ENCODE peak calls at places on chromosomes 2 and 18, in four cellular contexts. N, I, U and W are unnamed samples. For H3K9me3, the result is how much of the 10 kb centered on the place peaks cover.

GRCh38 chr18:3179430-3180089 is 40.2 kb downstream of the MYOM1 start:
- DNase-seq in N (no peak), I (peak), U (no peak), W (no peak)

GRCh38 chr2:118855451-118856279 is 8.2 kb upstream of the EN1 start:
- DNase-seq in N (peak), I (peak), U (peak), W (peak)

GRCh38 chr2:12282780-12283695 is 433.7 kb upstream of the TRIB2 start:
- DNase-seq in N (no peak), I (no peak), U (no peak), W (no peak)

GRCh38 chr2:58508021-58508420 is 266.9 kb upstream of the FANCL start:
- DNase-seq in N (no peak), I (no peak), U (no peak), W (no peak)

GRCh38 chr2:11411768-11412448 is 54.1 kb downstream of the E2F6 start:
- DNase-seq in N (peak), I (peak), U (peak), W (peak)

GRCh38 chr2:47269316-47270232 is 114.5 kb upstream of the STPG4 start:
- DNase-seq in N (peak), I (no peak), U (peak), W (no peak)

GRCh38 chr2:170024721-170025120 is 153.2 kb upstream of the MYO3B start:
- DNase-seq in N (no peak), I (no peak), U (no peak), W (no peak)

GRCh38 chr2:225276207-225276606 is 123.3 kb upstream of the NYAP2 start:
- DNase-seq in N (no peak), I (no peak), U (no peak), W (no peak)

GRCh38 chr2:105510761-105511669 is 112.2 kb upstream of the FHL2 start:
- DNase-seq in N (no peak), I (peak), U (peak), W (no peak)

GRCh38 chr2:21041943-21042707 is 1.7 kb downstream of the APOB start:
- DNase-seq in N (no peak), I (no peak), U (no peak), W (peak)

GRCh38 chr2:9235388-9236344 is 29.1 kb downstream of the ASAP2 start:
- DNase-seq in N (no peak), I (no peak), U (peak), W (peak)

GRCh38 chr2:225173909-225174308 is 131.6 kb upstream of the DOCK10 start:
- DNase-seq in N (no peak), I (no peak), U (no peak), W (no peak)

GRCh38 chr18:78246041-78246440 is 733.6 kb upstream of the SALL3 start:
- DNase-seq in N (no peak), I (no peak), U (no peak), W (no peak)

GRCh38 chr18:78246588-78246987 is 733.0 kb upstream of the SALL3 start:
- DNase-seq in N (no peak), I (no peak), U (no peak), W (no peak)

GRCh38 chr18:78245451-78245850 is 734.2 kb upstream of the SALL3 start:
- DNase-seq in N (no peak), I (no peak), U (no peak), W (no peak)

GRCh38 chr18:78242796-78243195 is 736.8 kb upstream of the SALL3 start:
- DNase-seq in N (no peak), I (no peak), U (no peak), W (no peak)

DNA sequence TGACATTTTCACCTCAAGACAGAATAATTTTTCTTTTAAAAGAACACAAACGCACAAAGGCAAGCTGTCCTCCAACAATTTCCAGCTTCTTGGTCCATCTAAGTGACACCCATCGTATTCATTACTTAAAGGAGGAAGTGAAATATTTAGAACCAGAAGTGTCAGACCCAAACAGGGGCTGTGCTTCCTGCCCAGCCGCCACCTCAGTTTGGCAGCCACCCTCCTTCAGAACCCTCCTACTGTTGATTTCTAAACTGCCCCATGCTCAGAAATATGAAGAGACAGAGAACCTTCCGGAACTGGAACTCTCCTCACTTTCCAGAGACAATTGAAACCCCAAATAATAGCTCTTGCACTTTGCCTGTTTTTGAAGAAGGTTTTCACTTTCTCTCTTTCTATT is 734.8 kb upstream of the SALL3 start:
- DNase-seq in N (no peak), I (no peak), U (no peak), W (no peak)
- H3K9me3 ChIP-seq in N (under half), I (under half), U (under half), W (under half)

GRCh38 chr2:215311625-215312394 is at the start of gene ATIC:
- DNase-seq in N (peak), I (peak), U (peak), W (peak)
- TF ChIP-seq POLR2A in N (no peak), I (peak), U (peak), W (peak)

GRCh38 chr18:66473882-66474281 is 130.0 kb downstream of the CDH19 start:
- DNase-seq in N (no peak), I (no peak), U (no peak), W (no peak)
- H3K9me3 ChIP-seq in N (under half), I (under half), U (under half), W (under half)

DNA sequence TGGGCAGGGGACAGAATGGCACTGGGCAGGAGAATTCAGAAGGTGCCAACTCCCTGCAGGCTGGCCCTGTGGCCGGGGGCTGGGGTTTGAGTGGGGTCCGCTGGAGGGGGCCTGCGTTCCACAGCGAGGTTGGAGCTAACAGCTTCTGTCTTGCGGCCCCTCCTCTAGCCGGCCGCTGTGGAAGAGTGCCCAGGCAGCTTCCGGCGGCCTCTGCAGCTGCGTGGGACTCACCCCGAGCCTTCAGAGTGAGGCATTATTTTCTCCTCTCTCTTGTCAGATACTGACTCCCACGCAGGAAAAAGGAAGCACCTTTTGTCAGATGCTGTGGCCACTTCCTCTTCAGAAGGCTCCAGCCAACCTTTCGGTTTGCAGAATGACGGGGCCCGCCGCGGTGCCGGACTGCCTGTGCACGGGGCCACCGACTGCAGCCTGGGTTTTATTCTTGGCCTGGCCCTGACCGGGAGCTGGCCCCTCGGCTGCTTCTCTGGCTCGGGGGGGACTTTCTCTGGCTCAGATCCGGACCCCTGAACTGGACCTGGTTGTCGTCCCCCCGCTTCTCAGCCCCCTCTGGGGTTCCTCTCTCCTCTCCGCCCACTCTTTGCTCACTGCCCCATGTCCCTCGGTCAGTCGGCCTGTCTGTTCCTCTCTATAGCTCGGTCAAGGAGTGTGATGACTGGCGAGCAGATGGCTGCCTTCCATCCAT is 40.1 kb downstream of the ARHGAP25 start:
- DNase-seq in N (peak), I (peak), U (peak), W (peak)
- TF ChIP-seq POLR2A in N (no peak), I (peak), U (no peak), W (peak)

GRCh38 chr2:102149243-102149642 is 6.7 kb downstream of the IL1R1 start:
- DNase-seq in N (no peak), I (no peak), U (no peak), W (no peak)
- H3K9me3 ChIP-seq in N (under half), I (under half), U (under half), W (under half)

GRCh38 chr2:110115291-110116032 is at the start of gene MALL:
- DNase-seq in N (no peak), I (no peak), U (no peak), W (peak)
- TF ChIP-seq POLR2A in N (peak), I (no peak), U (no peak), W (peak)

GRCh38 chr2:95215018-95215612 is 7.8 kb downstream of the ZNF892 start:
- DNase-seq in N (no peak), I (no peak), U (no peak), W (no peak)
- H3K9me3 ChIP-seq in N (half or more), I (under half), U (half or more), W (half or more)

DNA sequence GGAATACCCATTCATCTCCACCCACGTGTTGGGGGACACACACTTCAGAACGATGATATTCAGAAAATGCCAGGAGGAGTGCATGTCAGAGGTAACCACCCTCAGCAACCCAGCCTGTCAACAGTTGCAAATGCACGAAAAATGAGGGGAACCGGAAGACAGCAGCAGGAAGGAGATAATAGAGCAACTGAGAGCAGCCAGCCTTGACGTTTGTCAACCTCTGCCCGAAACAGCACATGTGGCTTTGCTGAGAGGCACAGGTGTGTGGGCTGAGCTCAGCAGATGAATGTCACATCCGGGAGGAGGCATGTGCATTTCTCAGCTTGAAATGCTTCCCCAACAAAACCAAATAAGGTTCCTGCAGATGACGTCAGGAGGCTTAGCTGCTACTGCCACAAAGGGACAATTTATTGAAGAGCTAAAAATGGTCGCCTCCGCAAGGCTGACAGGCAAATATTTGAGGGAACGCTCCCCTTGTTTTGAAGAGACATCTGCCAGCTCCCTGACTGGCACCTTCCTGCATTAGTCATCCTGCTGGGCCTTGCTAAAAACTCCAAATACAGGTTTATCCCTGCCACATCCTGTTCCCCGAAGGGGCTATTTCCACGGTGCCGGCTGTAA is 419.0 kb downstream of the NBAS start:
- DNase-seq in N (no peak), I (no peak), U (peak), W (no peak)
- TF ChIP-seq POLR2A in N (no peak), I (no peak), U (no peak), W (no peak)